ENCODE peak calls at places on chromosomes 16 and 17, in five cellular contexts. N is HepG2, S is GM12878, I is K562, H is HCT116. F is an unnamed sample.

GRCh38 chr17:55162556-55162946 is 102.2 kb upstream of the HLF start:
- DNase-seq in S (no peak), N (no peak), I (no peak), H (no peak), F (no peak)

GRCh38 chr17:44309472-44309871 is 1.1 kb downstream of the RUNDC3A start:
- DNase-seq in I (no peak), N (no peak), S (no peak), H (no peak), F (no peak)

GRCh38 chr17:39946551-39947330 is 16.1 kb upstream of the GSDMA start:
- DNase-seq in H (no peak), S (no peak), N (no peak), I (no peak), F (no peak)

GRCh38 chr16:65624696-65625095 is 502.8 kb upstream of the CDH11 start:
- DNase-seq in S (no peak), H (no peak), N (no peak), I (no peak), F (no peak)

GRCh38 chr17:5237541-5238016 is 2.9 kb upstream of the SCIMP start:
- DNase-seq in I (peak; percentile 78), H (peak; percentile 65), S (peak; percentile 93), N (peak; percentile 81), F (peak; percentile 94)

GRCh38 chr17:45361451-45361850 is 44.6 kb upstream of the MAP3K14 start:
- DNase-seq in I (no peak), H (no peak), S (no peak), N (no peak), F (no peak)

GRCh38 chr17:69959291-69959690 is 115.7 kb upstream of the KCNJ16 start:
- DNase-seq in H (no peak), S (no peak), N (no peak), I (no peak), F (no peak)

GRCh38 chr16:73714976-73715375 is 581.6 kb upstream of the PSMD7 start:
- DNase-seq in N (no peak), H (no peak), S (no peak), I (no peak), F (no peak)

GRCh38 chr17:43661699-43662431 is at the start of gene MEOX1:
- DNase-seq in H (no peak), S (peak; percentile 79), I (no peak), N (no peak), F (no peak)

GRCh38 chr16:55499951-55500350 is 8.9 kb upstream of the LPCAT2 start:
- DNase-seq in I (peak; percentile 19), N (no peak), S (no peak), H (peak; percentile 41), F (peak; percentile 55)

GRCh38 chr16:3971706-3972105 is 91.2 kb upstream of the CREBBP start:
- DNase-seq in H (no peak), I (no peak), S (no peak), N (no peak), F (no peak)

GRCh38 chr16:25550647-25551046 is 141.1 kb upstream of the HS3ST4 start:
- DNase-seq in I (no peak), S (no peak), N (no peak), H (no peak), F (no peak)

GRCh38 chr16:80852261-80852872 is 48.0 kb upstream of the CDYL2 start:
- DNase-seq in S (no peak), N (peak; percentile 31), I (peak; percentile 37), H (peak; percentile 36), F (no peak)

GRCh38 chr17:78329263-78330059 is 30.4 kb downstream of the SOCS3 start:
- DNase-seq in S (no peak), N (no peak), H (peak; percentile 76), I (no peak), F (no peak)

GRCh38 chr17:55068862-55069771 is 100.6 kb downstream of the STXBP4 start:
- DNase-seq in I (peak; percentile 29), H (no peak), N (peak; percentile 96), S (no peak), F (no peak)

GRCh38 chr16:89575247-89576172 is at the start of gene CPNE7:
- DNase-seq in I (peak; percentile 58), S (no peak), N (no peak), H (no peak), F (no peak)

GRCh38 chr16:609984-610383 is 20.1 kb downstream of the RAB40C start:
- DNase-seq in H (no peak), S (no peak), N (no peak), I (no peak), F (no peak)

GRCh38 chr16:75514296-75514695 is 19.1 kb upstream of the CHST6 start:
- DNase-seq in S (no peak), H (no peak), I (no peak), N (no peak), F (no peak)

GRCh38 chr16:71882505-71883192 is 1.3 kb downstream of the ZNF821 start:
- DNase-seq in I (peak; percentile 83), S (peak; percentile 87), H (peak; percentile 72), N (peak; percentile 74), F (peak; percentile 74)

GRCh38 chr16:88976359-88977027 is 514 bp downstream of the CBFA2T3 start:
- DNase-seq in S (no peak), N (no peak), H (no peak), I (peak; percentile 60), F (no peak)

GRCh38 chr17:7046127-7046724 is 2.3 kb upstream of the SLC16A11 start:
- DNase-seq in I (no peak), N (peak; percentile 54), H (peak; percentile 71), S (no peak), F (peak; percentile 91)

GRCh38 chr17:65389956-65390355 is 171.5 kb downstream of the AXIN2 start:
- DNase-seq in S (no peak), I (no peak), N (no peak), H (peak; percentile 4), F (no peak)

GRCh38 chr17:73513426-73513825 is 130.8 kb downstream of the SDK2 start:
- DNase-seq in I (no peak), H (no peak), N (no peak), S (no peak), F (no peak)

GRCh38 chr16:15723808-15724207 is 73.8 kb downstream of the NDE1 start:
- DNase-seq in S (no peak), I (no peak), N (no peak), H (no peak), F (no peak)

GRCh38 chr16:26787924-26788323 is 278.8 kb upstream of the C16orf82 start:
- DNase-seq in I (peak; percentile 45), N (no peak), S (no peak), H (peak; percentile 13), F (peak; percentile 14)

GRCh38 chr16:6667393-6667792 is 665.3 kb upstream of the RBFOX1 start:
- DNase-seq in N (no peak), H (no peak), S (no peak), I (no peak), F (no peak)

GRCh38 chr16:6674071-6674470 is 658.6 kb upstream of the RBFOX1 start:
- DNase-seq in I (no peak), H (no peak), S (no peak), N (no peak), F (no peak)

GRCh38 chr16:6672507-6672906 is 660.1 kb upstream of the RBFOX1 start:
- DNase-seq in S (no peak), H (no peak), N (no peak), I (no peak), F (no peak)
- TF ChIP-seq JUND in S (no peak), H (no peak), N (no peak), I (no peak), F (no peak)

GRCh38 chr17:31595666-31596381 is 204.3 kb downstream of the RAB11FIP4 start:
- DNase-seq in N (no peak), H (no peak), I (no peak), S (no peak), F (no peak)

GRCh38 chr17:31591924-31592323 is 200.4 kb downstream of the RAB11FIP4 start:
- DNase-seq in N (no peak), H (no peak), I (no peak), S (no peak), F (no peak)

GRCh38 chr17:31595076-31595475 is 203.6 kb downstream of the RAB11FIP4 start:
- DNase-seq in I (no peak), H (no peak), N (no peak), S (no peak), F (no peak)

GRCh38 chr17:31594416-31594815 is 202.9 kb downstream of the RAB11FIP4 start:
- DNase-seq in N (no peak), S (no peak), I (no peak), H (no peak), F (no peak)

DNA sequence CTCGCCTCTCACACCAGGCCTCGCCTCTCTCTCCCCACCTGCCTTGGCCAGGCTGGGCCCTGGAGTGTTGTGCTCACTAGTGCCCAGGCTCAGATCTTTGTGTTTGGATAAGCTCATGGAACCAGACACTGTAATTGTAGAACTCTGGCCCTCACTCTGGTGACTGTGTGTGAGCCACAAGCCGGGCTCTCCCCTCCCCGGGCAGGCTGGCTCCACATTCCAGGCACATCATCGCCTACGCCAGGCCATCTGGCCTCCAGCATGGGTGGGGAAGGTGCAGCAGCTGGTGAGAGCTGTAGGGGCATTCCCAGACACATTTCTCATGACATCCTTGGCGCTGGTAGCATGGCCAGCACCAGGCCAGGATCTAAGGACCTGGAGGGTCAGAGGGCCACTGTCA is 202.3 kb downstream of the RAB11FIP4 start:
- DNase-seq in I (no peak), H (no peak), S (no peak), N (no peak), F (no peak)
- TF ChIP-seq JUND in I (no peak), H (no peak), S (no peak), N (no peak), F (no peak)

GRCh38 chr16:78235168-78235800 is 135.8 kb downstream of the WWOX start:
- DNase-seq in S (peak; percentile 7), N (peak; percentile 65), H (peak; percentile 6), I (peak; percentile 72), F (peak; percentile 84)
- TF ChIP-seq JUND in S (no peak), N (no peak), H (no peak), I (no peak), F (no peak)

DNA sequence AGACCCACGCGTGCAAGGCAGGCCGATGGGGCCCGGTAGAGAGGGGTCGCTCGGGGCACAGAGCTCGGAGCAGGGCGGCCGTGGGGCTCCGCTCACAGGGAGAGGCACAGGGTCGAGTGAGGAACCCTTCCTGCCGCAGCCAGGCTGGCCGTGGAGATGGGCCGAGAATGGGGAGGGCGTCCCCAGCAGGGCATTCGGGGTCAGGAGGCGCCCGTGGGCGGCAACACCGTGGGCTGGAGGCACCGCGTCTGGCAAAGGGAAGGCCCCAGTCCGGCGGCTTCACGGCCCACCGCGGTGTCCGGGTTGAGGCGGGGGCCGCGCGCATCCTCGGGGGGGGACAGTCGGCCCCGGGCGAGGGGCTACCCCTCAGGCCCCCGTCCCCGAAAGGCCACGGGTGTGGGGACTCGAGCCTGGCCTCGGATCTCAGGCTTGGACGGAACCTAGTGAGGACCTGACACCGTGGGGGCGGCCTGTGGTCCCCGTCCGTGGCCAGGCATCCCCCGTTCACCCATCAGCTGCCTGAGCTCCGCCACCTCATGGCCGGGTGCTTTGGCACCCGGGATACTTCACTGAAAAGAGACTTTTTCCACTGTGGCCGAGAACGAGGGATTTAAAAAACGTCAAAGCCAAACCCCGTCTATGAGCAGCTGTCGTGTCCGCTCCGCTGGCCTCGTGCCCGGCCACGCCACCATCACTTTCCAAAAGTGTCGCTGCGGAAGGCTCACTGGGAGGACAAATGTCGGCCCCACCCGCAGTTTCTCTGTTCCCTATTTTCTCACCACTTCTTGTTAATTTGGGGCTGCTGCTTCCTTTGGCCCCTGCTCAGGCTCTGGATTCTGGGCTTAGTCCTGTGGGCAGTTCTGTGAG is 73.6 kb downstream of the METRNL start:
- DNase-seq in S (no peak), N (no peak), H (no peak), I (no peak), F (no peak)
- TF ChIP-seq JUND in S (no peak), N (no peak), H (no peak), I (no peak), F (no peak)